ENCODE peak calls at places on chromosomes 6 and 20, in four cellular contexts. D is activated B cell treated with CpG ODN at 0.5 μM for 24 hours, M is lung, H is pancreas. J is an unnamed sample.

GRCh38 chr20:36728986-36729385 is 16.9 kb downstream of the NDRG3 start:
- DNase-seq in D (no peak), M (no peak), H (no peak), J (no peak)

GRCh38 chr20:41734506-41734945 is 116.3 kb upstream of the CHD6 start:
- DNase-seq in D (no peak), M (peak; percentile 39), H (no peak), J (no peak)

GRCh38 chr20:57658447-57659130 is 38.4 kb upstream of the ZBP1 start:
- DNase-seq in D (no peak), M (no peak), H (peak; percentile 56), J (peak; percentile 12)

GRCh38 chr6:40526036-40526435 is 61.1 kb downstream of the LRFN2 start:
- DNase-seq in D (no peak), M (no peak), H (no peak), J (no peak)

GRCh38 chr6:41072836-41073202 is at the start of gene NFYA:
- DNase-seq in D (no peak), M (no peak), H (peak; percentile 100), J (peak; percentile 100)

GRCh38 chr6:32609731-32610640 is 20.3 kb upstream of the HLA-DRB1 start:
- DNase-seq in D (no peak), M (no peak), H (no peak), J (peak; percentile 20)

GRCh38 chr6:105278035-105278434 is 98.2 kb upstream of the POPDC3 start:
- DNase-seq in D (no peak), M (no peak), H (peak; percentile 39), J (no peak)

GRCh38 chr6:33987531-33988021 is 158.3 kb downstream of the GRM4 start:
- DNase-seq in D (no peak), M (no peak), H (no peak), J (no peak)

GRCh38 chr20:10132391-10132790 is 86.2 kb upstream of the SNAP25 start:
- DNase-seq in D (no peak), M (no peak), H (no peak), J (no peak)

GRCh38 chr6:132907231-132907630 is 92.9 kb downstream of the RPS12 start:
- DNase-seq in D (no peak), M (no peak), H (no peak), J (no peak)

GRCh38 chr20:4999788-5000187 is 1.5 kb downstream of the SLC23A2 start:
- DNase-seq in D (no peak), M (no peak), H (no peak), J (no peak)

GRCh38 chr6:5235830-5236229 is 24.9 kb downstream of the LYRM4 start:
- DNase-seq in D (no peak), M (no peak), H (no peak), J (no peak)

GRCh38 chr20:10501377-10501776 is 66.3 kb downstream of the SLX4IP start:
- DNase-seq in D (no peak), M (peak; percentile 56), H (no peak), J (no peak)

GRCh38 chr20:63498950-63499332 is at the start of gene EEF1A2:
- DNase-seq in D (peak; percentile 66), M (no peak), H (peak; percentile 78), J (no peak)
- TF ChIP-seq CTCF in D (no peak), M (no peak), H (no peak), J (peak; percentile 14)

DNA sequence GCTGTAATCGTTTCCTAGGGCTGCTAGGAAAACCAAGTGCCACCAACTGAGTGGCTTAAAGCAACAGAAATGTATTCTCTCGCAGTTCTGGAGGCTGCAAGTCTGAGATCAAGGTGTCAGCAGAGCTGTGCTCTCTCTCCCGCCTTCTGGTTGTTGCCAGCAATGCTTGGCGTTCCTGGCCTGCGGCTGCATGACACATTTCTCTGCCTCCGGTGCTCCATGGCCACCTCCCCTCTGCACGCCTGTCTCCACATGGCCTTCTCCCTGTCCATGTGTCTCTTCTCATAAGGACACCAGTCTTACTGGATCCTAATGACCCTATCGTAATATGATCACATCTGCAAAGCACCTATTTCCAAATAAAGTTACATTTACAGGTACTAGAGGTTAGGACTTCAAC is 91.7 kb upstream of the AKAP12 start:
- DNase-seq in D (no peak), M (no peak), H (no peak), J (no peak)
- TF ChIP-seq CTCF in D (no peak), M (no peak), H (no peak), J (no peak)

GRCh38 chr6:13487122-13488014 is at the start of gene GFOD1:
- DNase-seq in D (peak; percentile 81), M (peak; percentile 88), H (peak; percentile 93), J (peak; percentile 77)
- TF ChIP-seq CTCF in D (no peak), M (no peak), H (peak; percentile 7), J (no peak)

DNA sequence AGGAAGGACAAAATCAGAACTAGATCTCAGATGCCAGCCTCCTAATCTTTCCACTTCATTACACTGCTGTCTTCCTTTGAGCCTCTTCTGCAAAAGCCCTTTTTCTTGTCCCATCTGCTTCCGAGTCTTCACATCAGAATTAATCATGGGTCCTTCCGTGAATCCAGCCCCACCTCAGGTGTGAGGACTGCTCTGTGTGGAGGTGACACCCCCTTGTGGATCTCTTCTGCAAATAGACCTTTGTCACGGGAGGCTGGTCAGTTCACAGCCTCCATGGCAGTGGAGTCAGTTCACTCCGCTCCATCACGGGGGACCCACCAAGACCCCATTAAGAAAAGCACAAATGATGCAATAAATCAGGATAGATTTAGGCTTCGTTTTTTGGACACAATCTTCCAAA is 171.1 kb downstream of the ADAT2 start:
- DNase-seq in D (no peak), M (no peak), H (no peak), J (no peak)
- TF ChIP-seq CTCF in D (no peak), M (no peak), H (no peak), J (no peak)

GRCh38 chr20:549720-550496 is 6.3 kb upstream of the CSNK2A1 start:
- DNase-seq in D (no peak), M (no peak), H (no peak), J (no peak)
- TF ChIP-seq CTCF in D (no peak), M (no peak), H (no peak), J (no peak)

GRCh38 chr6:43952746-43953145 is 174.5 kb downstream of the MRPL14 start:
- DNase-seq in D (no peak), M (no peak), H (no peak), J (no peak)
- TF ChIP-seq CTCF in D (no peak), M (no peak), H (no peak), J (no peak)

DNA sequence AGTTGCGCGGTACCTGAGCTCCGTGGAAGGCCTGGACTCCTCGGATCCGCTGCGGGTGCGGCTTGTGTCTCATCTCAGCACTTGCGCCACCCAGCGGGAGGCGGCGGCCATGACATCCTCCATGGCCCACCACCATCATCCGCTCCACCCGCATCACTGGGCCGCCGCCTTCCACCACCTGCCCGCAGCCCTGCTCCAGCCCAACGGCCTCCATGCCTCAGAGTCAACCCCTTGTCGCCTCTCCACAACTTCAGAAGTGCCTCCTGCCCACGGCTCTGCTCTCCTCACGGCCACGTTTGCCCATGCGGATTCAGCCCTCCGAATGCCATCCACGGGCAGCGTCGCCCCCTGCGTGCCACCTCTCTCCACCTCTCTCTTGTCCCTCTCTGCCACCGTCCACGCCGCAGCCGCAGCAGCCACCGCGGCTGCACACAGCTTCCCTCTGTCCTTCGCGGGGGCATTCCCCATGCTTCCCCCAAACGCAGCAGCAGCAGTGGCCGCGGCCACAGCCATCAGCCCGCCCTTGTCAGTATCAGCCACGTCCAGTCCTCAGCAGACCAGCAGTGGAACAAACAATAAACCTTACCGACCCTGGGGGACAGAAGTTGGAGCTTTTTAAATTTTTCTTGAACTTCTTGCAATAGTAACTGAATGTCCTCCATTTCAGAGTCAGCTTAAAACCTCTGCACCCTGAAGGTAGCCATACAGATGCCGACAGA is 9.9 kb downstream of the HEY2 start:
- DNase-seq in D (no peak), M (no peak), H (peak; percentile 56), J (no peak)
- TF ChIP-seq CTCF in D (no peak), M (no peak), H (no peak), J (no peak)

DNA sequence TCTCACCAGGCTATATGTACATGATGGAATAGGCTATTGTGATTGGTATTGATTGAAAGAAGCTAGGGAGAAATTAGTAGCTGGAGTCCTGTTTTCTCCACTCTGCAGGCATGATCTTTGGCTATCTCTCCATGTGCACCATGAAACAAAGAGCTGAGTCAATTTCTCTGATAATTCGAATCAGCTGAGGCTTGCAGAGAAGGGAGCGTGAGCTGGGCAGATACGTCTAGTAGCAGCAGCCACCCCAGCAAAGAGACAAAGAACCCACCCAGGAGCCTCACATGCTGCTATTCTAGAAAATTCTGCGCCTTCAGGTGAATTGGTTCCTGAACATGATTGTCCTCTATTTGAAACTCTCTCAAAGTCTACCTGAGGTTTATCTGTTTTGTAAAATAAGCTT is 6.9 kb upstream of the SGK1 start:
- DNase-seq in D (no peak), M (no peak), H (no peak), J (no peak)
- TF ChIP-seq CTCF in D (no peak), M (no peak), H (no peak), J (no peak)

DNA sequence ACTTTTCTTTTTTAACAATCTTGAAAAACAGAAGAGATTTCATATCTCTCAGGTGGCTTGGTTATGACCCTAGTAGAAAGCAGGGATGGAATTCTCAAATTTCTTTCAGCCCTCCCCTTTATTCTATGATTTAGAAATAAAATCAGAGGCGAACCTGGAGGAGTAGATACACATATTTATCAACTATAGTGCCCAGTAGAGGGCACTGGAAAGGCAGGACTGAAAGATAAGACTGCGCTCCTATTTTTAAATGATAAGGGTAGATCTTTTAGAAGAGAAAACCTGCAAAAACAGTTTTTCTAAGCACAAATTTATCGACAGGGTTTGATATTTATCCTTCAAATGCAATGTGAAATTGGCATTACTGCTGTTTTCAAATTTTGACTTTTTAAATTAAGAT is 1296.6 kb downstream of the EPHA7 start:
- DNase-seq in D (no peak), M (no peak), H (no peak), J (no peak)
- TF ChIP-seq CTCF in D (no peak), M (no peak), H (no peak), J (no peak)

GRCh38 chr6:165584541-165584940 is 78.5 kb downstream of the PDE10A start:
- DNase-seq in D (no peak), M (no peak), H (no peak), J (no peak)
- TF ChIP-seq CTCF in D (no peak), M (no peak), H (no peak), J (no peak)

J was measured in natural killer cell.